ENCODE peak calls at places on chromosomes 16 and 17, in five cellular contexts. O is cardiac muscle cell, U is ovary, A is heart left ventricle, W is foreskin keratinocyte. X is an unnamed sample.

GRCh38 chr16:84258266-84258665 is 18.5 kb upstream of the KCNG4 start:
- DNase-seq in O (no peak), U (no peak), A (no peak), W (no peak), X (no peak)

GRCh38 chr16:3321802-3322201 is 16.5 kb downstream of the ZNF75A start:
- DNase-seq in O (no peak), U (no peak), A (no peak), W (no peak), X (no peak)

GRCh38 chr17:17067277-17067676 is 25.0 kb downstream of the MPRIP start:
- DNase-seq in O (peak), U (no peak), A (no peak), W (no peak), X (no peak)

GRCh38 chr16:73361061-73361460 is 313.1 kb upstream of the ZFHX3 start:
- DNase-seq in O (no peak), U (no peak), A (no peak), W (no peak), X (no peak)

GRCh38 chr16:88965411-88965810 is 11.6 kb downstream of the CBFA2T3 start:
- DNase-seq in O (no peak), U (no peak), A (no peak), W (no peak), X (no peak)

GRCh38 chr17:38415250-38416194 is 12.7 kb upstream of the ARHGAP23 start:
- DNase-seq in O (peak), U (no peak), A (no peak), W (no peak), X (no peak)

GRCh38 chr16:18059577-18059976 is 277.0 kb downstream of the NPIPA8 start:
- DNase-seq in O (no peak), U (no peak), A (no peak), W (no peak), X (no peak)

GRCh38 chr17:83200231-83200699 is 120.9 kb downstream of the METRNL start:
- DNase-seq in O (no peak), U (peak), A (peak), W (no peak), X (peak)

GRCh38 chr17:18262111-18262510 is 1.6 kb downstream of the MIEF2 start:
- DNase-seq in O (no peak), U (no peak), A (no peak), W (no peak), X (no peak)

GRCh38 chr16:49498241-49499017 is 124.8 kb downstream of the C16orf78 start:
- DNase-seq in O (no peak), U (no peak), A (no peak), W (no peak), X (no peak)

GRCh38 chr16:24156777-24157176 is 99.4 kb upstream of the CACNG3 start:
- DNase-seq in O (no peak), U (no peak), A (no peak), W (no peak), X (no peak)

GRCh38 chr17:66676421-66676820 is 158.5 kb upstream of the CACNG5 start:
- DNase-seq in O (no peak), U (no peak), A (no peak), W (peak), X (no peak)

GRCh38 chr17:82204831-82205719 is 7.6 kb downstream of the CCDC57 start:
- DNase-seq in O (peak), U (no peak), A (no peak), W (peak), X (no peak)

GRCh38 chr17:81955058-81955681 is 5.8 kb downstream of the NOTUM start:
- DNase-seq in O (no peak), U (no peak), A (no peak), W (no peak), X (no peak)

GRCh38 chr17:39529455-39529854 is 68.2 kb downstream of the CDK12 start:
- DNase-seq in O (no peak), U (no peak), A (no peak), W (no peak), X (no peak)

GRCh38 chr16:87324411-87325275 is 7.5 kb upstream of the C16orf95 start:
- DNase-seq in O (peak), U (peak), A (no peak), W (no peak), X (no peak)

GRCh38 chr17:2347805-2348685 is 10.7 kb downstream of the SGSM2 start:
- DNase-seq in O (peak), U (peak), A (no peak), W (peak), X (no peak)

GRCh38 chr17:1937461-1937860 is 87.7 kb downstream of the RTN4RL1 start:
- DNase-seq in O (no peak), U (no peak), A (no peak), W (no peak), X (no peak)

GRCh38 chr16:4654387-4654901 is 29.8 kb downstream of the MGRN1 start:
- DNase-seq in O (no peak), U (no peak), A (no peak), W (no peak), X (no peak)

GRCh38 chr16:70526403-70526802 is 2.8 kb downstream of the SF3B3 start:
- DNase-seq in O (no peak), U (no peak), A (no peak), W (no peak), X (no peak)

GRCh38 chr16:47358816-47359215 is 102.0 kb downstream of the ITFG1 start:
- DNase-seq in O (no peak), U (no peak), A (no peak), W (no peak), X (no peak)

GRCh38 chr16:71172808-71173207 is 57.7 kb downstream of the HYDIN start:
- DNase-seq in O (no peak), U (no peak), A (no peak), W (no peak), X (no peak)

DNA sequence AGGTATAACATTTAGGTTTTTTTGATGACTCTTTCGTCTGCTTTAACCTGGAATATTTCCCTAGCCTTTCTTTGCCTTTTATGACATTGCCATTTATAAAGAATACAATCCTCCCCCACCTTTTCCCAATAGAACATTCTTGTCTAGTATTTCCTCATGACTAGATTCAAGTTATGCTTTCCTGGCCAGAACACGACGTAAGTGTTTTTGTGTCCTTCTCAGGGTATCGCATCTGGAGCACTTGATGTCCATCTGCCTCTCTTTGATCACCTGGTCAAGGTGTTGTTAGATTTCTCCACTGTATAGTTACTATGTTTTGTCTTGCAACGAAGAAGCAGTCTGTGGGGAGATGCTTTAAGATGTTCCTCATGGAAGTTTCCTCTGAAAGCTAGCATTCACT is 87.4 kb downstream of the MSI2 start:
- DNase-seq in O (no peak), U (no peak), A (no peak), W (no peak), X (no peak)
- TF ChIP-seq CTCF in O (no peak), U (no peak), A (no peak), W (no peak), X (no peak)

DNA sequence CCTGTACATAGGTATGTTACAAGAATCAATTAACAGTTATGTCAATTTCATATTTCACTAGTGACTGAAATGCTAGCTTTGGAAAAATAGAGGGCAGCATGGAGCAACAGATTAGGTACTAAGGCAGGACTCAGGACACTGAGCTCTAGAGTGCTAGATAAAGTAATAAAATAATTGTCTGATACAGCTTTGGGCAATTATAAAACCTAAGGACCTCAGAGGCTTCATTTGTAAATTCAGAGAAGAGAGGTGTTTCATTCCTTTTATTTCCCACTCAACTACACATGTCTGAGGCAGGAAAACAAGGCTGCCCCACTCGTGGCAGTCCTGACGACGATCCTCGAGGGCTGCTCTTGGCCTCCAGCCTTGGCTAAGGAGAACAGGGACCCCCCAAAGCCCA is 81.5 kb downstream of the CA4 start:
- DNase-seq in O (peak), U (no peak), A (no peak), W (no peak), X (no peak)
- TF ChIP-seq CTCF in O (peak), U (no peak), A (peak), W (peak), X (no peak)

GRCh38 chr17:8488931-8489330 is 53.2 kb downstream of the NDEL1 start:
- DNase-seq in O (peak), U (no peak), A (no peak), W (peak), X (no peak)
- TF ChIP-seq CTCF in O (peak), U (no peak), A (peak), W (peak), X (no peak)

GRCh38 chr16:68232335-68232734 is 3.6 kb downstream of the ESRP2 start:
- DNase-seq in O (no peak), U (no peak), A (no peak), W (no peak), X (no peak)

GRCh38 chr16:68229431-68230175 is 6.3 kb downstream of the ESRP2 start:
- DNase-seq in O (peak), U (no peak), A (no peak), W (no peak), X (no peak)

GRCh38 chr16:68231384-68232136 is 4.4 kb downstream of the ESRP2 start:
- DNase-seq in O (no peak), U (peak), A (no peak), W (no peak), X (no peak)

GRCh38 chr16:68230176-68230571 is 5.8 kb downstream of the ESRP2 start:
- DNase-seq in O (no peak), U (no peak), A (no peak), W (no peak), X (no peak)

GRCh38 chr16:68230956-68231355 is 5.0 kb downstream of the ESRP2 start:
- DNase-seq in O (no peak), U (peak), A (no peak), W (no peak), X (no peak)
- TF ChIP-seq CTCF in O (no peak), U (no peak), A (no peak), W (no peak), X (no peak)

GRCh38 chr16:57480127-57480753 is 6.1 kb downstream of the DOK4 start:
- DNase-seq in O (peak), U (peak), A (peak), W (no peak), X (no peak)
- TF ChIP-seq CTCF in O (no peak), U (no peak), A (no peak), W (no peak), X (no peak)

DNA sequence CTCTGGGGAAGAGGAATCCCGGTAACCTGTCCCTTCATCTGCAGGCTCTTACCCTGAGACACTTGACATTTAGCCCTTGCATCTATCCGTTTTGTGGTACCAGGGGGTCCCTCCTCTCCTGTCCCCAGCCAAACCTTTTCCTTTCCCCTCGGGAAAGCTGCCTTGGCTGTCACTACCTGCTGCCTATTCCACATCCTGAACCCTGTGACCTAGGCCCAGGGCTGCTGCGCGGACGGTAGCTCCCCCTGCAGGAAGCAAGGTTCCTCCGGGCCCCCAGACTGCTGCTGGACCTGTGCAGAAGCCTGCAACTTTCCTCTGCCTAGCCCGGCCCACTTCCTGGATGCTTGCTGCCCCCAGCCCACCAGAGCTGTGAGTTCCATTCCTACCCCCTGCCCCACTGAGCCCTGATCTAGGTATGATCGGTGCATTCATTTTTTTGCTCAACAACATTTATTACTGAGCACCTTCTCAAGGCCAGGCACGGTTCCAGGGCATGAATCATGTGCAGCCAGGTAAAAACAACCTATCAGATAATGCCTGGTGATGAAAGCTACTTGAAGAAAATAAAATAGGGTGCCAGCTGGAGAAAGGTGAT is 10.5 kb upstream of the ALDOA start:
- DNase-seq in O (no peak), U (no peak), A (no peak), W (peak), X (no peak)
- TF ChIP-seq CTCF in O (peak), U (no peak), A (no peak), W (peak), X (no peak)